ENCODE peak calls at places on chromosomes 16 and 17, in seven cellular contexts. P is mammary epithelial cell; I is NCI-H1048; X is activated CD8-positive, alpha-beta memory T cell treated with anti-CD3 and anti-CD28 coated beads, Interleukin-2, amount 10 ng/mL, durations not matched to agents 7 days and 5 days; S is stimulated activated naive B cell treated with anti-CD40 and anti-IgM and Interleukin-4, amounts not matched to agents 10 μg/mL and 1 μg/mL and 100 μg/mL, for 72 hours; N is HS-5; J is H9. T is an unnamed sample.

GRCh38 chr16:71965223-71965622 is 35.0 kb downstream of the PKD1L3 start:
- DNase-seq in P (no peak), I (no peak), X (no peak), S (no peak), N (no peak), J (no peak), T (no peak)

GRCh38 chr17:38724337-38724988 is 5.7 kb upstream of the CISD3 start:
- DNase-seq in P (no peak), I (no peak), X (no peak), S (no peak), N (no peak), J (no peak), T (peak)

GRCh38 chr17:81008140-81008539 is 16.5 kb downstream of the CHMP6 start:
- DNase-seq in P (no peak), I (no peak), X (no peak), S (no peak), N (no peak), J (no peak), T (no peak)

GRCh38 chr17:77924757-77925336 is 33.7 kb upstream of the TNRC6C start:
- DNase-seq in P (peak), I (no peak), X (no peak), S (no peak), N (no peak), J (peak), T (peak)

GRCh38 chr16:20073203-20074088 is at the start of gene GPR139:
- DNase-seq in P (no peak), I (no peak), X (no peak), S (no peak), N (no peak), J (peak), T (no peak)

GRCh38 chr17:78723001-78723796 is 58.9 kb downstream of the CYTH1 start:
- DNase-seq in P (no peak), I (no peak), X (no peak), S (no peak), N (no peak), J (peak), T (no peak)

GRCh38 chr17:41624208-41625101 is at the start of gene KRT17:
- DNase-seq in P (peak), I (no peak), X (no peak), S (no peak), N (no peak), J (peak), T (no peak)

GRCh38 chr17:2102931-2103398 is 48.1 kb downstream of the HIC1 start:
- DNase-seq in P (peak), I (no peak), X (no peak), S (no peak), N (peak), J (no peak), T (no peak)

GRCh38 chr16:29911676-29912010 is 11.4 kb downstream of the ASPHD1 start:
- DNase-seq in P (no peak), I (no peak), X (no peak), S (no peak), N (no peak), J (peak), T (no peak)

GRCh38 chr17:27403480-27404005 is 52.7 kb upstream of the KSR1 start:
- DNase-seq in P (no peak), I (no peak), X (no peak), S (no peak), N (no peak), J (peak), T (no peak)

GRCh38 chr17:35849469-35850348 is 19.0 kb downstream of the HEATR9 start:
- DNase-seq in P (peak), I (peak), X (peak), S (peak), N (peak), J (peak), T (peak)

GRCh38 chr16:78748471-78748929 is 649.0 kb downstream of the WWOX start:
- DNase-seq in P (no peak), I (peak), X (no peak), S (no peak), N (no peak), J (no peak), T (peak)

GRCh38 chr17:57379237-57380054 is 123.1 kb downstream of the MSI2 start:
- DNase-seq in P (no peak), I (no peak), X (no peak), S (no peak), N (no peak), J (peak), T (peak)

GRCh38 chr17:77428020-77428781 is 287.4 kb downstream of the SEC14L1 start:
- DNase-seq in P (no peak), I (no peak), X (no peak), S (no peak), N (no peak), J (no peak), T (no peak)

GRCh38 chr16:14957576-14958322 is 17.1 kb upstream of the PDXDC1 start:
- DNase-seq in P (no peak), I (no peak), X (no peak), S (no peak), N (no peak), J (no peak), T (no peak)

GRCh38 chr17:76135810-76136188 is 5.2 kb downstream of the FOXJ1 start:
- DNase-seq in P (no peak), I (no peak), X (no peak), S (no peak), N (no peak), J (peak), T (no peak)

GRCh38 chr17:9893606-9894005 is 11.5 kb downstream of the RCVRN start:
- DNase-seq in P (no peak), I (no peak), X (no peak), S (no peak), N (peak), J (no peak), T (no peak)

GRCh38 chr16:53207810-53208752 is 153.3 kb downstream of the CHD9 start:
- DNase-seq in P (peak), I (no peak), X (peak), S (peak), N (peak), J (peak), T (peak)

GRCh38 chr17:38789185-38789584 is 10.2 kb downstream of the PIP4K2B start:
- DNase-seq in P (no peak), I (no peak), X (no peak), S (no peak), N (no peak), J (no peak), T (peak)

GRCh38 chr17:43613911-43614310 is 47.8 kb downstream of the MEOX1 start:
- DNase-seq in P (no peak), I (no peak), X (no peak), S (no peak), N (no peak), J (no peak), T (no peak)

GRCh38 chr17:78197147-78197830 is 10.1 kb downstream of the AFMID start:
- DNase-seq in P (peak), I (no peak), X (no peak), S (no peak), N (no peak), J (peak), T (no peak)

GRCh38 chr17:57954421-57955182 is 610 bp downstream of the CUEDC1 start:
- DNase-seq in P (no peak), I (no peak), X (no peak), S (no peak), N (no peak), J (peak), T (peak)

GRCh38 chr17:42248351-42249179 is 27.6 kb downstream of the STAT5B start:
- DNase-seq in P (no peak), I (no peak), X (peak), S (peak), N (no peak), J (no peak), T (peak)

GRCh38 chr17:15263680-15264079 is 1.4 kb downstream of the PMP22 start:
- DNase-seq in P (no peak), I (no peak), X (no peak), S (no peak), N (no peak), J (peak), T (no peak)

GRCh38 chr17:6641374-6641818 is 536 bp downstream of the TXNDC17 start:
- DNase-seq in P (peak), I (no peak), X (no peak), S (no peak), N (no peak), J (no peak), T (no peak)

GRCh38 chr17:81206166-81206565 is 16.6 kb downstream of the CEP131 start:
- DNase-seq in P (no peak), I (no peak), X (no peak), S (no peak), N (no peak), J (no peak), T (no peak)

GRCh38 chr16:2975161-2975795 is 5.0 kb downstream of the PKMYT1 start:
- DNase-seq in P (no peak), I (no peak), X (no peak), S (no peak), N (no peak), J (no peak), T (no peak)